ENCODE peak calls at places on chromosomes 16 and 17, in nine cellular contexts. O is kidney epithelial cell, K is pancreas, Z is uterus, X is body of pancreas, S is heart right ventricle, Y is tibial artery, V is ovary, T is HepG2. H is an unnamed sample. For H3K36me3, the result is how much of the 10 kb centered on the place peaks cover.

GRCh38 chr17:76544123-76544915 is 4.5 kb downstream of the PRCD start:
- DNase-seq in S (peak), T (no peak), Z (no peak), Y (no peak), X (no peak), V (peak), K (no peak), O (no peak), H (peak)

GRCh38 chr16:19307587-19308241 is 22.2 kb downstream of the CLEC19A start:
- DNase-seq in T (peak), V (no peak), Z (no peak), S (no peak), X (no peak), K (no peak), O (no peak), Y (no peak), H (no peak)

GRCh38 chr17:12290207-12290606 is 269.5 kb downstream of the MAP2K4 start:
- DNase-seq in K (no peak), V (no peak), Z (peak), S (no peak), O (no peak), Y (no peak), X (no peak), T (no peak), H (no peak)

GRCh38 chr16:12690024-12690423 is 113.7 kb downstream of the CPPED1 start:
- DNase-seq in X (no peak), K (no peak), Y (no peak), Z (no peak), V (no peak), S (no peak), T (no peak), O (no peak), H (no peak)

GRCh38 chr17:75365931-75366275 is 39.6 kb downstream of the GRB2 start:
- DNase-seq in Y (no peak), Z (no peak), K (no peak), O (no peak), X (no peak), T (no peak), S (no peak), V (no peak), H (no peak)

GRCh38 chr17:33370384-33370783 is 77.3 kb upstream of the ASIC2 start:
- DNase-seq in Z (no peak), X (no peak), V (no peak), S (no peak), T (no peak), Y (no peak), K (no peak), O (no peak), H (no peak)

GRCh38 chr16:74742051-74742481 is 32.6 kb downstream of the FA2H start:
- DNase-seq in V (no peak), S (no peak), Z (no peak), O (no peak), K (no peak), Y (no peak), T (no peak), X (peak), H (no peak)

GRCh38 chr16:397135-397661 is at the start of gene NME4:
- DNase-seq in Z (no peak), S (no peak), T (no peak), V (peak), X (no peak), Y (no peak), O (no peak), K (no peak), H (no peak)

GRCh38 chr16:50696575-50697420 is 3.4 kb downstream of the NOD2 start:
- DNase-seq in Z (peak), S (peak), Y (peak), T (peak), V (peak), K (no peak), X (peak), O (no peak), H (peak)

GRCh38 chr17:70624208-70624607 is 454.9 kb downstream of the KCNJ2 start:
- DNase-seq in K (no peak), S (no peak), V (no peak), T (no peak), X (no peak), Y (no peak), O (no peak), Z (no peak), H (no peak)

GRCh38 chr17:70629902-70630301 is 460.6 kb downstream of the KCNJ2 start:
- DNase-seq in V (no peak), Y (no peak), T (no peak), Z (no peak), K (no peak), O (no peak), X (no peak), S (no peak), H (no peak)
- TF ChIP-seq CTCF in V (no peak), Y (no peak), T (no peak), Z (no peak), K (no peak), O (no peak), X (no peak), S (peak), H (peak)

GRCh38 chr16:84483882-84484565 is 20.4 kb downstream of the MEAK7 start:
- DNase-seq in X (no peak), K (no peak), Z (no peak), Y (no peak), O (no peak), T (no peak), S (no peak), V (no peak), H (no peak)

GRCh38 chr16:84485255-84486010 is 19.0 kb downstream of the MEAK7 start:
- DNase-seq in T (no peak), K (no peak), S (no peak), Y (no peak), O (no peak), V (no peak), Z (no peak), X (no peak), H (no peak)

GRCh38 chr16:84482951-84483881 is 21.2 kb downstream of the MEAK7 start:
- DNase-seq in Y (no peak), T (no peak), X (no peak), S (no peak), Z (no peak), K (no peak), V (no peak), O (no peak), H (no peak)

GRCh38 chr16:84486126-84486525 is 18.3 kb downstream of the MEAK7 start:
- DNase-seq in S (no peak), T (no peak), Z (no peak), Y (no peak), K (no peak), V (no peak), X (no peak), O (no peak), H (no peak)

DNA sequence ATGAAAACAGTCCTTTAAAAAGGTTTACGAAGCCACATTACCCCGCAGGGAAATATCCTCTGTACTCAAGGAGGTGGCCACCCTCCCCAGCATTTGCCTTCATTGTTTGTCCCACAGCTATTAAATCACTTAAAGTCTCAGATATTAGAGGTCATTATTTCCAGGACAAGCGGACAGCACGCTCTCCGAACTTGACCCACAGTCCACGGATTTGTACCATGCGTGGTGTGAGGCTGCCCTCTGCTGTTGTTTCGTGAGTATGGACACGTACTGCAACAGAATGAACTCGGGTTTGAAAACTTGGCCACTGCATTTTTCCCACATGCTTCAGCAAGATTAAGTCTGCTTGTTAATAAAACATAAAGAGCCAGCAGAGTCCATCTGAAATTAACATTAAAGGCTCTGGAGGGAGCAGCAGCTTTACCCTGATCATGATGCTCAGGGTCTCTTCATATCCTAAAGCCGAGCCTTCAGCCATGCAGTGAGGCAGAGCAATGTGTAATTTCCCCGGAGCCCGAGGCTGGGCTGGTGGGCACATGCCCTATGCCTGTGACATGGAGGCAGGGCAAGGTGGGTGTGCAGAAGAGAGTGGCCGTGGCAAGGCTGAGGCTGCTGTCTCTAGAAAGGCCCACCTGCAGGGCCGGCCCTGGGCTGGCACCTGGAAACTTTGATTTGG is 19.7 kb downstream of the MEAK7 start:
- DNase-seq in Z (peak), Y (peak), O (no peak), X (peak), S (peak), V (peak), K (no peak), T (peak), H (peak)
- H3K36me3 ChIP-seq in Z (under half), Y (half or more), O (under half), X (under half), S (under half), V (under half), K (under half), T (under half), H (half or more)

GRCh38 chr16:59410451-59410850 is 676.3 kb upstream of the GOT2 start:
- DNase-seq in K (no peak), O (no peak), Z (no peak), Y (no peak), S (no peak), X (no peak), T (no peak), V (no peak), H (no peak)

DNA sequence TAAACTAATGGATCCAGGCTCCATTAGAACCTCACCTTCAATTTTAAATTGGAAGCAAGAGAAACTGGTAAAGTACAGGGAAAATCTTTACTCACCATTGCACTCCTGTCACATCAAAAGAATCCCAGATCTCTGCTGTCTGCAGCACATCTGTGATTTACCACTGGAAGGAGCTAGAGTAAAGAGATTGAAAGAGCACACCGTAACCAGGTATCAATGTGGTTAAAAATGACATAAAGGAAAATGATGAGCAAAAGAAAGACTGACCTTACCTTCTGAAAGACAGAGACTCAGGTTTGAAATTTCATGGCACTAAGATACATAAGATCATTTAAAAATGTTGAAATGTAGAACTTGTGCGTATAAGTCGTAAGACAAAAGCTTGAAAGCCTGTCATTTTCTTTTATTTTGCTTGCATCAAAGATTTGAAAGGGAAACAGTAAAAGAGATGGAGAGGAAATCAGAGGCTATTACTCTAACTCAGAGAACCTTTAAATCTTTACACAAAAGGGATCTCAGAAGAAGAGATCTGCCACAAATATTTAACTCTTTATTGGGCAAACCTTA is 678.2 kb upstream of the GOT2 start:
- DNase-seq in T (no peak), K (no peak), Z (no peak), V (no peak), S (no peak), O (no peak), Y (no peak), X (no peak), H (no peak)
- TF ChIP-seq CTCF in T (peak), K (no peak), Z (no peak), V (no peak), S (no peak), O (peak), Y (no peak), X (no peak), H (peak)

GRCh38 chr17:63819585-63820537 is 7.4 kb upstream of the PSMC5 start:
- DNase-seq in T (no peak), O (no peak), X (no peak), V (no peak), S (no peak), Y (no peak), Z (no peak), K (no peak), H (peak)

GRCh38 chr17:63822537-63822936 is 4.7 kb upstream of the PSMC5 start:
- DNase-seq in Y (no peak), Z (no peak), X (no peak), S (no peak), K (no peak), V (no peak), O (no peak), T (no peak), H (no peak)

GRCh38 chr17:63823659-63824331 is 3.4 kb upstream of the PSMC5 start:
- DNase-seq in T (no peak), S (no peak), O (no peak), V (no peak), X (no peak), K (no peak), Y (no peak), Z (no peak), H (no peak)

GRCh38 chr17:63820963-63821561 is 6.2 kb upstream of the PSMC5 start:
- DNase-seq in S (no peak), V (no peak), K (no peak), Y (no peak), Z (no peak), T (no peak), X (no peak), O (no peak), H (no peak)

GRCh38 chr17:63821809-63822208 is 5.4 kb upstream of the PSMC5 start:
- DNase-seq in T (no peak), Z (no peak), K (no peak), O (no peak), Y (no peak), S (no peak), X (no peak), V (no peak), H (no peak)
- H3K36me3 ChIP-seq in T (half or more), Z (under half), K (half or more), O (under half), Y (half or more), S (under half), X (under half), V (under half), H (half or more)

H was measured in left ventricle myocardium inferior.